ENCODE peak calls at places on chromosomes 2 and 18, in eight cellular contexts. O is iris pigment epithelial cell, N is HuH-7, H is anterior cingulate cortex, J is pancreas, V is HL-60, W is pulmonary artery endothelial cell, T is glutamatergic neuron. E is an unnamed sample.
A peak's percentile ranks its signal among the peaks of the same experiment; 100 is the strongest.

GRCh38 chr2:45018033-45018432 is 8.8 kb upstream of the SIX2 start:
- DNase-seq in J (no peak), N (no peak), T (no peak), V (no peak), O (no peak), H (no peak), W (no peak), E (no peak)

GRCh38 chr2:60553496-60553991 is at the start of gene BCL11A:
- DNase-seq in O (peak; percentile 93), N (peak; percentile 92), H (no peak), J (peak; percentile 80), W (peak; percentile 22), V (peak; percentile 88), T (peak; percentile 85), E (no peak)

GRCh38 chr2:46601328-46601963 is 122.1 kb downstream of the TMEM247 start:
- DNase-seq in H (no peak), O (peak; percentile 8), N (no peak), T (no peak), J (no peak), V (no peak), W (no peak), E (peak; percentile 61)

GRCh38 chr2:101533611-101534601 is 59.0 kb upstream of the RFX8 start:
- DNase-seq in O (no peak), H (peak; percentile 84), N (no peak), W (peak; percentile 43), V (peak; percentile 86), J (no peak), T (no peak), E (peak; percentile 63)

GRCh38 chr2:174001107-174001506 is 35.9 kb upstream of the SP3 start:
- DNase-seq in V (no peak), O (no peak), H (no peak), W (no peak), T (no peak), N (no peak), J (no peak), E (no peak)

GRCh38 chr2:45470531-45470930 is 140.5 kb downstream of the SRBD1 start:
- DNase-seq in T (no peak), N (no peak), J (no peak), V (no peak), H (no peak), W (no peak), O (peak; percentile 6), E (no peak)

GRCh38 chr2:1743396-1744150 is 742 bp downstream of the PXDN start:
- DNase-seq in J (no peak), T (peak; percentile 76), W (no peak), H (no peak), V (no peak), N (no peak), O (peak; percentile 70), E (no peak)

GRCh38 chr18:21115519-21116411 is 4.2 kb upstream of the ROCK1 start:
- DNase-seq in H (no peak), N (no peak), O (peak; percentile 80), W (no peak), V (peak; percentile 60), T (no peak), J (no peak), E (no peak)

GRCh38 chr2:96580771-96581170 is 44.2 kb downstream of the ARID5A start:
- DNase-seq in O (peak; percentile 47), W (no peak), H (no peak), N (peak; percentile 50), V (peak; percentile 30), J (no peak), T (no peak), E (no peak)

GRCh38 chr2:43055086-43055912 is 171.1 kb downstream of the ZFP36L2 start:
- DNase-seq in H (no peak), W (no peak), T (no peak), J (no peak), V (no peak), N (no peak), O (no peak), E (no peak)

GRCh38 chr2:121128741-121129659 is 156.0 kb downstream of the TFCP2L1 start:
- DNase-seq in T (peak; percentile 74), H (no peak), V (peak; percentile 70), W (no peak), N (peak; percentile 67), J (peak; percentile 46), O (peak; percentile 34), E (no peak)

GRCh38 chr2:6071536-6071935 is 379.4 kb downstream of the SOX11 start:
- DNase-seq in J (no peak), O (no peak), T (no peak), H (no peak), N (no peak), V (no peak), W (no peak), E (no peak)

GRCh38 chr2:195561205-195562032 is 95.6 kb upstream of the SLC39A10 start:
- DNase-seq in J (no peak), W (no peak), H (no peak), O (peak; percentile 97), N (no peak), V (no peak), T (no peak), E (peak; percentile 12)

GRCh38 chr2:236971131-236971850 is 114.4 kb upstream of the COPS8 start:
- DNase-seq in V (peak; percentile 37), J (no peak), W (no peak), H (no peak), O (no peak), T (no peak), N (no peak), E (no peak)

GRCh38 chr2:239397856-239398470 is 2.9 kb downstream of the HDAC4 start:
- DNase-seq in T (no peak), J (no peak), W (no peak), V (no peak), H (no peak), N (no peak), O (no peak), E (no peak)

GRCh38 chr18:5710235-5710634 is 166.4 kb upstream of the EPB41L3 start:
- DNase-seq in H (no peak), T (no peak), J (no peak), V (no peak), N (no peak), W (no peak), O (no peak), E (no peak)

GRCh38 chr2:129233751-129234406 is 745.6 kb upstream of the RAB6C start:
- DNase-seq in W (no peak), V (no peak), T (no peak), H (no peak), O (no peak), N (no peak), J (peak; percentile 10), E (no peak)

GRCh38 chr2:48529189-48529588 is 765 bp upstream of the STON1 start:
- DNase-seq in O (no peak), H (no peak), W (no peak), J (no peak), V (no peak), T (peak; percentile 31), N (no peak), E (no peak)

GRCh38 chr2:65586516-65586915 is 154.1 kb upstream of the SPRED2 start:
- DNase-seq in H (no peak), J (no peak), W (no peak), N (no peak), V (no peak), O (no peak), T (no peak), E (no peak)

GRCh38 chr2:133287709-133288108 is 280.6 kb downstream of the NCKAP5 start:
- DNase-seq in O (peak; percentile 76), J (no peak), T (no peak), N (no peak), H (no peak), W (no peak), V (no peak), E (no peak)

GRCh38 chr2:7375901-7376300 is 458.7 kb downstream of the RNF144A start:
- DNase-seq in H (no peak), W (no peak), J (no peak), O (no peak), T (no peak), N (no peak), V (no peak), E (no peak)

GRCh38 chr2:231068525-231069222 is 12.0 kb downstream of the PSMD1 start:
- DNase-seq in J (no peak), V (no peak), H (no peak), W (peak; percentile 20), T (no peak), O (peak; percentile 85), N (peak; percentile 54), E (no peak)

GRCh38 chr2:54614815-54615214 is 108.6 kb upstream of the EML6 start:
- DNase-seq in O (no peak), W (no peak), J (no peak), V (no peak), T (no peak), H (no peak), N (no peak), E (no peak)

GRCh38 chr18:44725300-44726096 is 44.8 kb downstream of the SETBP1 start:
- DNase-seq in V (no peak), T (no peak), N (no peak), J (peak; percentile 32), W (peak; percentile 30), O (peak; percentile 54), H (no peak), E (no peak)

GRCh38 chr2:88919087-88919738 is 227.7 kb downstream of the RPIA start:
- DNase-seq in N (no peak), H (no peak), T (no peak), W (no peak), V (no peak), J (no peak), O (peak; percentile 36), E (peak; percentile 10)

GRCh38 chr2:144237845-144238637 is 281.9 kb downstream of the ZEB2 start:
- DNase-seq in O (no peak), V (peak; percentile 89), J (no peak), N (no peak), W (no peak), T (no peak), H (no peak), E (peak; percentile 87)

GRCh38 chr2:231924889-231925275 is 1.3 kb downstream of the NPPC start:
- DNase-seq in N (peak; percentile 55), V (no peak), O (no peak), H (no peak), W (no peak), T (no peak), J (no peak), E (no peak)

E was measured in AML-193.